ENCODE peak calls at places on chromosomes 16 and 17, in nine cellular contexts. A, D, H, K, X, I, P, Z and O are unnamed samples.

GRCh38 chr17:48728232-48729231 is at the start of gene HOXB13:
- DNase-seq in H (peak; percentile 70), A (peak; percentile 77), D (peak; percentile 46), I (peak; percentile 39), Z (no peak), P (no peak), X (peak; percentile 86), K (peak; percentile 64), O (no peak)

GRCh38 chr17:75110307-75110937 is 653 bp downstream of the ARMC7 start:
- DNase-seq in A (no peak), D (peak; percentile 33), P (no peak), K (no peak), X (no peak), H (no peak), I (no peak), Z (no peak), O (no peak)

GRCh38 chr17:79026345-79027273 is 2.6 kb downstream of the C1QTNF1 start:
- DNase-seq in Z (peak; percentile 94), X (peak; percentile 75), I (peak; percentile 68), D (no peak), K (peak; percentile 89), H (no peak), A (no peak), P (no peak), O (no peak)

GRCh38 chr16:16127469-16128116 is 95.7 kb downstream of the ABCC6 start:
- DNase-seq in A (peak; percentile 86), H (peak; percentile 73), P (peak; percentile 54), D (peak; percentile 73), Z (peak; percentile 74), K (peak; percentile 73), X (peak; percentile 90), I (peak; percentile 66), O (peak; percentile 65)

GRCh38 chr17:7219812-7220592 is at the start of the genes ACADVL and DLG4:
- DNase-seq in Z (peak; percentile 94), I (peak; percentile 86), A (peak; percentile 91), H (peak; percentile 93), X (peak; percentile 96), K (peak; percentile 93), P (peak; percentile 77), D (peak; percentile 90), O (peak; percentile 71)

GRCh38 chr16:85615852-85616607 is 2.9 kb downstream of the GSE1 start:
- DNase-seq in K (peak; percentile 74), D (peak; percentile 87), A (peak; percentile 88), H (peak; percentile 84), X (peak; percentile 80), Z (peak; percentile 57), I (peak; percentile 81), P (peak; percentile 82), O (peak; percentile 97)

GRCh38 chr17:28536532-28537218 is 15.7 kb downstream of the UNC119 start:
- DNase-seq in I (no peak), H (no peak), D (no peak), K (no peak), Z (no peak), P (no peak), A (no peak), X (no peak), O (no peak)

GRCh38 chr17:1736348-1737281 is 6.1 kb upstream of the SERPINF2 start:
- DNase-seq in K (peak; percentile 54), Z (peak; percentile 86), I (peak; percentile 83), P (no peak), X (peak; percentile 59), D (peak; percentile 70), H (peak; percentile 79), A (peak; percentile 81), O (peak; percentile 51)

GRCh38 chr16:35431829-35432663 is 1972.6 kb downstream of the TP53TG3F start:
- DNase-seq in D (peak; percentile 9), X (no peak), K (no peak), A (no peak), Z (peak; percentile 18), P (no peak), H (peak; percentile 25), I (no peak), O (no peak)

GRCh38 chr17:9802294-9802693 is 10.9 kb upstream of the DHRS7C start:
- DNase-seq in H (no peak), X (peak; percentile 64), Z (peak; percentile 86), I (no peak), P (no peak), A (no peak), D (no peak), K (peak; percentile 90), O (no peak)